ENCODE peak calls at places on chromosomes 6 and 20, in four cellular contexts. W is K562, Y is H1, F is GM12878. N is an unnamed sample.

GRCh38 chr6:32967151-32968091 is 973 bp upstream of the BRD2 start:
- DNase-seq in W (peak; percentile 52), Y (no peak), F (no peak), N (peak; percentile 49)

GRCh38 chr6:140921366-140922226 is 1211.1 kb upstream of the GJE1 start:
- DNase-seq in W (peak; percentile 15), Y (peak; percentile 5), F (no peak), N (peak; percentile 13)

GRCh38 chr20:24138126-24138857 is 149.7 kb upstream of the GGTLC1 start:
- DNase-seq in W (no peak), Y (no peak), F (no peak), N (no peak)

GRCh38 chr6:166970776-166971175 is 14.4 kb upstream of the RNASET2 start:
- DNase-seq in W (no peak), Y (no peak), F (no peak), N (no peak)

GRCh38 chr6:56820060-56820459 is 134.8 kb upstream of the BEND6 start:
- DNase-seq in W (no peak), Y (no peak), F (no peak), N (no peak)

GRCh38 chr20:41005361-41005729 is 23.3 kb upstream of the TOP1 start:
- DNase-seq in W (no peak), Y (no peak), F (no peak), N (no peak)

GRCh38 chr6:138605958-138606357 is 106.7 kb upstream of the NHSL1 start:
- DNase-seq in W (no peak), Y (no peak), F (no peak), N (no peak)

GRCh38 chr6:101231606-101232235 is 161.8 kb upstream of the GRIK2 start:
- DNase-seq in W (no peak), Y (no peak), F (no peak), N (no peak)

GRCh38 chr6:77455271-77455670 is 8.0 kb downstream of the HTR1B start:
- DNase-seq in W (no peak), Y (no peak), F (no peak), N (no peak)

GRCh38 chr6:73585566-73586415 is 65.0 kb upstream of the EEF1A1 start:
- DNase-seq in W (peak; percentile 45), Y (no peak), F (peak; percentile 66), N (no peak)

DNA sequence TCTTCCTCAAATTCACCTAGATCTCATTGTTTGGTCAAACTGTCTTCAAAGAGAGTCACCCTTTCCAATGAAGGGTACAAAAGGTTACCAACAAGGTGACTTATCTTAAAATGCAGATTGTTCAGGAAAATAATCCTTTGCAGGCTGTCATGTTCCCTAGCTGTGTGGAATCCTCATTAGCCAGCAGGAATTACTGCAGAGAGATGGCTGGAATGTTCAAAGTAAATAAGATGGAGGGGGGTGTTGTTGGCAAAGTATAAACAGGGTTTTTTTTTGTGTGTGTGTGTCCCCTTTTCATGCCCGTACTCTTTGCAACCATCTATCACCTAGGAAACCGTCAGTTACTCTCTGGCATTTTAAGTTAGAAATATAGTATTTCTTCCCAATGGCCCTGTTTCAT is 6.5 kb downstream of the NEDD9 start:
- DNase-seq in W (no peak), Y (no peak), F (no peak), N (no peak)
- TF ChIP-seq EP300 in W (no peak), Y (no peak), F (no peak), N (no peak)

GRCh38 chr6:109791301-109791700 is 100.2 kb downstream of the FIG4 start:
- DNase-seq in W (no peak), Y (no peak), F (no peak), N (no peak)

GRCh38 chr6:109795994-109796555 is 105.0 kb downstream of the FIG4 start:
- DNase-seq in W (no peak), Y (no peak), F (no peak), N (no peak)

GRCh38 chr6:109793793-109794192 is 102.7 kb downstream of the FIG4 start:
- DNase-seq in W (peak; percentile 16), Y (no peak), F (no peak), N (no peak)

GRCh38 chr6:109793015-109793414 is 101.9 kb downstream of the FIG4 start:
- DNase-seq in W (no peak), Y (no peak), F (no peak), N (no peak)

DNA sequence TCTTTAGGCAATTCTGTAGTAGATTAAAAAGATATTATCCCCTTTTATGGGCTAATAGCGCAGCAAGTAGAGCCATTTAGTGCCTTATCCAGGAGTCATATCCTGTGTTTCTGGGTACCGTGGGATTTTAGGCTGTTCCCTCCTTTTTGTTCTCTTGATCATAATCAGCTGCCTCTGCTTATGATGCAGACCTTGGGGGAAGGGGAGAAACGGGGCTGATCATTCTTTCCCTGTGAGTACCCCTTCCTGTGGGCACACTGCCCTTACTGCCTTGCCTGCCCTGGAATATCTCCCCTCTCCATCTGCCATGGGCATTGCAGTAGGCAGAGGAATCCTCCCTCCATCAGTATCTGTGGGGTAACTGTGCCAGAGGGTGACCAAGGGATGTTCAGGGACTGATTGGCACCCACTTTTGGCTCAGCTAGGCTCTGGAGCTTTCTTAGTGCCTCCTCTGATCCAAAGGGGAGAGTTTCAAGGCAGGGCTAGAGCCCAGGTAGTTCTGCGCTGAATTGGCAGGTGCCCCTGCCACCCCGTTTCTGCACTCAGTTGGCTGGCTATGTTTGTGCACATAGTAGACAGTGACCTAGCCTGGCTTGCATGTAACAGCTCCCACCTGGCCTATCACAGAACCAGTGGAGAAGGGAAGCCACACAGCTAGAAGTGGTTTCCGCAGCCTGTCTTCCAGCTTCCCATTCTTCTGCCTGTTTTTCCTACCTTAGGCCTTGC is 103.3 kb downstream of the FIG4 start:
- DNase-seq in W (no peak), Y (no peak), F (no peak), N (peak; percentile 24)
- TF ChIP-seq NRF1 in W (no peak), Y (no peak), F (no peak), N (no peak)

DNA sequence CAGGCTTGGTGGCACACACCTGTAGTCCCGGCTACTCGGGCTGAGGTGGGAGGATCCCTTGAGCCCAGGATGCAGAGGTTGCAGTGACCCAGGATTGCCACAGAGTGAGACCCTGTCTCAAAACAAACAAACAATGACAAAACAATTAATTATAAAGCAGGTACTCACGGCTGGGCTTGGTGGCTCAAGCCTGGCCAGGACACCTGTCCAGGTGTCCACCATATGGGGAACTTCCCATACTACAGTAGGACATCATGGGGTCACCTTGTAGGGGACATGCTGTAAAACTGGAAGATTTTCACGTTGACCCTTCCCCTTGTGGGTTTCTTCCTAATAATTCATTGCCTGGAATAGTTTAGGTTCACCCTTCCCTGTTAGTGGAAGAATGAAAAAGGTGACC is 30.7 kb upstream of the RPL7L1 start:
- DNase-seq in W (no peak), Y (no peak), F (no peak), N (no peak)
- TF ChIP-seq EP300 in W (no peak), Y (no peak), F (no peak), N (no peak)

GRCh38 chr6:36187446-36187845 is 9.1 kb upstream of the BRPF3 start:
- DNase-seq in W (no peak), Y (no peak), F (no peak), N (no peak)
- TF ChIP-seq NRF1 in W (no peak), Y (no peak), F (no peak), N (no peak)